ENCODE peak calls at places on chromosomes 12 and 14, in four cellular contexts. Y is HepG2, R is A549, W is endothelial cell of umbilical vein. K is an unnamed sample.

GRCh38 chr14:80390911-80391310 is 179.6 kb upstream of the DIO2 start:
- DNase-seq in R (peak), Y (no peak), W (peak), K (no peak)

GRCh38 chr12:124441443-124442190 is 125.8 kb downstream of the NCOR2 start:
- DNase-seq in R (no peak), W (peak), Y (no peak), K (no peak)

GRCh38 chr12:127297327-127297726 is 969.6 kb upstream of the TMEM132C start:
- DNase-seq in Y (no peak), W (no peak), R (no peak), K (no peak)

GRCh38 chr12:63294327-63294632 is 143.3 kb upstream of the AVPR1A start:
- DNase-seq in R (peak), W (peak), Y (peak), K (no peak)

GRCh38 chr12:14605401-14605989 is 37.8 kb upstream of the PLBD1 start:
- DNase-seq in Y (no peak), W (no peak), R (peak), K (no peak)

GRCh38 chr12:104863549-104863948 is 94.5 kb downstream of the SLC41A2 start:
- DNase-seq in Y (no peak), W (no peak), R (no peak), K (no peak)

GRCh38 chr12:104263580-104264358 is 39.8 kb upstream of the EID3 start:
- DNase-seq in R (no peak), Y (no peak), W (no peak), K (peak)

GRCh38 chr12:31406345-31406744 is 80.4 kb upstream of the SINHCAF start:
- DNase-seq in R (no peak), Y (no peak), W (no peak), K (no peak)

GRCh38 chr14:73323889-73324535 is 86.7 kb downstream of the PAPLN start:
- DNase-seq in W (no peak), Y (no peak), R (no peak), K (no peak)

GRCh38 chr12:102690267-102690666 is 209.9 kb upstream of the IGF1 start:
- DNase-seq in W (no peak), Y (no peak), R (no peak), K (no peak)

GRCh38 chr12:117126335-117126734 is 27.1 kb upstream of the TESC start:
- DNase-seq in R (no peak), Y (no peak), W (no peak), K (no peak)

GRCh38 chr14:50008562-50009355 is 107.6 kb downstream of the VCPKMT start:
- DNase-seq in W (no peak), Y (no peak), R (peak), K (peak)

GRCh38 chr12:104138747-104139186 is 757 bp upstream of the NFYB start:
- DNase-seq in W (no peak), R (peak), Y (no peak), K (no peak)

GRCh38 chr14:85234626-85235025 is 295.3 kb upstream of the FLRT2 start:
- DNase-seq in Y (no peak), W (peak), R (peak), K (no peak)

GRCh38 chr12:52657305-52657902 is 5.4 kb upstream of the KRT2 start:
- DNase-seq in R (no peak), W (no peak), Y (no peak), K (no peak)

GRCh38 chr14:58815046-58815701 is 177.4 kb downstream of the DACT1 start:
- DNase-seq in Y (no peak), W (no peak), R (no peak), K (no peak)

GRCh38 chr12:45192041-45192695 is 23.7 kb upstream of the ANO6 start:
- DNase-seq in Y (peak), W (peak), R (peak), K (peak)

GRCh38 chr12:11762723-11763326 is 113.4 kb downstream of the ETV6 start:
- DNase-seq in R (no peak), W (no peak), Y (no peak), K (no peak)

GRCh38 chr12:71134405-71134804 is 23.4 kb downstream of the TSPAN8 start:
- DNase-seq in Y (peak), W (peak), R (no peak), K (no peak)

GRCh38 chr14:67650694-67651093 is 23.7 kb downstream of the VTI1B start:
- DNase-seq in W (no peak), Y (no peak), R (no peak), K (no peak)

GRCh38 chr12:70920251-70920851 is at the start of gene PTPRR:
- DNase-seq in R (no peak), W (no peak), Y (no peak), K (no peak)

GRCh38 chr12:127987199-127987901 is 279.6 kb upstream of the TMEM132C start:
- DNase-seq in R (no peak), Y (no peak), W (no peak), K (no peak)

GRCh38 chr12:123896786-123897185 is 75.8 kb downstream of the CCDC92 start:
- DNase-seq in W (no peak), Y (no peak), R (no peak), K (no peak)

GRCh38 chr12:122362758-122363157 is 59.7 kb downstream of the CLIP1 start:
- DNase-seq in R (no peak), W (no peak), Y (no peak), K (no peak)

GRCh38 chr12:31507966-31508365 is 83.0 kb downstream of the DENND5B start:
- DNase-seq in Y (no peak), W (no peak), R (no peak), K (no peak)

GRCh38 chr12:57998251-57998650 is 56.9 kb downstream of the ATP23 start:
- DNase-seq in R (no peak), Y (no peak), W (no peak), K (no peak)

GRCh38 chr14:77133718-77134338 is 7.8 kb downstream of the ZDHHC22 start:
- DNase-seq in R (peak), Y (peak), W (peak), K (peak)

GRCh38 chr12:122834921-122835692 is at the start of gene HIP1R:
- DNase-seq in R (peak), Y (no peak), W (peak), K (peak)

GRCh38 chr12:94277426-94278000 is 129.1 kb downstream of the PLXNC1 start:
- DNase-seq in Y (peak), R (no peak), W (no peak), K (no peak)

GRCh38 chr14:68814376-68815287 is 21.8 kb upstream of the ZFP36L1 start:
- DNase-seq in W (peak), Y (peak), R (peak), K (peak)

GRCh38 chr14:85483652-85484051 is 46.3 kb upstream of the FLRT2 start:
- DNase-seq in W (peak), R (no peak), Y (no peak), K (no peak)

GRCh38 chr14:22332671-22333407 is 256.2 kb downstream of the DAD1 start:
- DNase-seq in R (peak), Y (peak), W (no peak), K (no peak)

GRCh38 chr12:96195845-96196451 is 1.8 kb downstream of the ELK3 start:
- DNase-seq in Y (no peak), R (peak), W (peak), K (peak)

GRCh38 chr14:68596701-68597100 is 196.2 kb downstream of the ZFP36L1 start:
- DNase-seq in W (no peak), Y (no peak), R (no peak), K (no peak)

GRCh38 chr12:32270818-32271710 is 128.3 kb upstream of the FGD4 start:
- DNase-seq in Y (peak), R (peak), W (peak), K (no peak)

GRCh38 chr14:32458720-32459119 is 129.6 kb downstream of the AKAP6 start:
- DNase-seq in W (no peak), R (no peak), Y (no peak), K (no peak)

GRCh38 chr14:73723799-73724621 is 9.8 kb upstream of the PNMA1 start:
- DNase-seq in R (peak), Y (no peak), W (peak), K (peak)

DNA sequence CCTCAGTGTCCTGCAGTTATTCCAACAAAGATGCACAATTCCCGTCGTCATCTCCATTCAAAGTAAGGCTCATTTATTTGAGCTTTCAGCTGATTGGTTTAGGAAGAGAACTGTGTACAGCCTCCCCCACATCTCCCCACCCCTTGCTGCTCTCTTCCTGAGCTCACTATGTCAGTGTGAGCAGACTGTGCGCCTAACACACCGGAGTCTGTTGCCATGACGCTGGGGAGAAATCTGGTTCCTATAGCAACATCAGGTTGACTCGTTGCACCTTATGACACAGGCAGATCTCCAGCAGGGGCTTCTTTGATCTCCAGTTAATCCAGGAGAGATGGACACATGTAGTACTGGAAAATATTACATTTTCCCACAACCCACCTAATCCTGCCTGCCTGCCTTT is 319.4 kb downstream of the CACNA1C start:
- DNase-seq in W (no peak), R (no peak), Y (no peak), K (no peak)
- TF ChIP-seq MYC in W (no peak), R (no peak), Y (no peak), K (no peak)

GRCh38 chr14:104267895-104268294 is 129.5 kb downstream of the KIF26A start:
- DNase-seq in R (no peak), W (no peak), Y (no peak), K (no peak)
- TF ChIP-seq CTCF in R (no peak), W (no peak), Y (no peak), K (no peak)

DNA sequence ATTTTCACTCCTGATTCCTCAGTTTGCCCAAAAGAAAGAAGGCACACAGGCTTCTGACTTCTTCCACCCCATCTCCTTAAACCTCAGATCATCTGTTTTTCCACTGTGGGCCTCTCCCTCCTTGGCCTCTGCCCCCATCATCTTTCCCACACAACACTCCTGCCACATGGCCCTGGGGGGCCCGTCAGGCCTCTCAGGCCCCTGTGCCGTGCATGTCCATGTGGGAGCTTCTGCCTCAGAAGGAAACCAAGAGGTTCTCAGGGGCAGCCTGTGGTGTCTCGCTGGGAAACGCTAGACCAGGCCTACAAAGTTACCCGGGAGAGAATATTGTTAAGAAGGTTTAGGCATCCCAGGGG is 8.0 kb downstream of the KLHL33 start:
- DNase-seq in W (no peak), Y (no peak), R (no peak), K (no peak)
- H3K4me3 ChIP-seq in W (peak), Y (peak), R (no peak), K (peak)

GRCh38 chr12:27969901-27970390 is 2.6 kb downstream of the PTHLH start:
- DNase-seq in Y (peak), W (peak), R (peak), K (peak)
- TF ChIP-seq MYC in Y (no peak), W (no peak), R (no peak), K (no peak)

DNA sequence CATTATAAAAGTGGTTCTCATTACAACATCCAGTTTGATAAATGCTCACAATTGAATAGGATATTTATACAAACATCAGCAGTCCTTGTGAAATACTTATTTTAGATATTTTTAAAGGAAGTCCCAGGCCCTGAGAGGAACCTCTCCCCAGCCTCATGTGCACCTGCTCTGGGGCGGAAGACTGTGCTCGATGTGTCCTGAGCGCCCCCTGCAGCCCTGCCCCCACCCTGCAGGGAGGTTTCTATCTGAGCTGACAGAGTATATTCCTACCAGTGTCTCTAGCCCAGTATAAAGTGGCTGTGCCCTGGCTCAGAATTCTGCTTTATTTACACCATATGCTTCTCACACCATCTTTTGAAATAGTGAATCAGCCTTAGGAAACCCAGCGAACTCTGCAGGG is 1349.1 kb downstream of the TMEM121 start:
- DNase-seq in Y (no peak), W (no peak), R (no peak), K (peak)
- TF ChIP-seq CTCF in Y (peak), W (no peak), R (no peak), K (peak)

DNA sequence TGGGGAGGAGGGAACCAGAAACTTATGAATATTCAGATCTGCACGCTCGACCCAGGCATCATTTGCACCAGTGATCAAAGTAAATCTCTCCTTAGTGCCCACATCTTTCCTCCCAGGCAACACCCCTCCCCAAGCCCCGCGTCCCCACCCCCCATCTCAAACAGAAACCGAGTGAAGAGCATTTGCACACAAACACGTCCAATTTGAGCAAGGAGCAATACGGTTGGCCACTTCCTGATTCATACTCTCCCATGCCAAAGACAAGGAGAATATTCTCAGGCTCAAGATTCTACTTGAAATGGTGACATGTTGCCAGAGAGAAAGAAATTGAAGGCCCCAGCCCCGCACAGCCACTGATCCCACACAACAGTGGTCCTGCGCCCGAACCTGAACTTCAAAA is 7.1 kb downstream of the FOXN3 start:
- DNase-seq in R (no peak), W (no peak), Y (no peak), K (no peak)
- H3K4me3 ChIP-seq in R (no peak), W (no peak), Y (peak), K (no peak)